ENCODE peak calls at places on chromosomes 2 and 18, in eight cellular contexts. One of them, this sample, is unnamed.
A peak's percentile ranks its signal among the peaks of the same experiment; 100 is the strongest.

GRCh38 chr2:151905963-151906632 is 77.9 kb upstream of the ARL5A start:
- DNase-seq in IMR-90: no peak
- DNase-seq in MM.1S: no peak
- DNase-seq in right lobe of liver: no peak
- DNase-seq in RWPE2: no peak
- DNase-seq in CD8-positive, alpha-beta memory T cell: no peak
- DNase-seq in kidney: no peak
- DNase-seq in small intestine: no peak
- DNase-seq in this sample: no peak

GRCh38 chr2:42129487-42129852 is 39.7 kb upstream of the EML4 start:
- DNase-seq in IMR-90: no peak
- DNase-seq in RWPE2: no peak
- DNase-seq in CD8-positive, alpha-beta memory T cell: no peak
- DNase-seq in kidney: no peak
- DNase-seq in small intestine: no peak
- DNase-seq in right lobe of liver: no peak
- DNase-seq in MM.1S: no peak
- DNase-seq in this sample: no peak

GRCh38 chr2:158394453-158394852 is 62.1 kb downstream of the CCDC148 start:
- DNase-seq in right lobe of liver: no peak
- DNase-seq in RWPE2: no peak
- DNase-seq in MM.1S: no peak
- DNase-seq in kidney: no peak
- DNase-seq in IMR-90: no peak
- DNase-seq in small intestine: no peak
- DNase-seq in CD8-positive, alpha-beta memory T cell: no peak
- DNase-seq in this sample: no peak

GRCh38 chr2:121662651-121663050 is 13.4 kb upstream of the CLASP1 start:
- DNase-seq in kidney: no peak
- DNase-seq in CD8-positive, alpha-beta memory T cell: no peak
- DNase-seq in RWPE2: no peak
- DNase-seq in MM.1S: no peak
- DNase-seq in IMR-90: peak; percentile 60
- DNase-seq in right lobe of liver: no peak
- DNase-seq in small intestine: no peak
- DNase-seq in this sample: no peak

GRCh38 chr2:148617219-148617618 is 27.3 kb upstream of the EPC2 start:
- DNase-seq in CD8-positive, alpha-beta memory T cell: no peak
- DNase-seq in RWPE2: no peak
- DNase-seq in IMR-90: no peak
- DNase-seq in right lobe of liver: no peak
- DNase-seq in small intestine: no peak
- DNase-seq in kidney: no peak
- DNase-seq in MM.1S: no peak
- DNase-seq in this sample: no peak

GRCh38 chr2:211035548-211036185 is 479.3 kb downstream of the CPS1 start:
- DNase-seq in IMR-90: peak; percentile 4
- DNase-seq in MM.1S: peak; percentile 48
- DNase-seq in RWPE2: no peak
- DNase-seq in kidney: no peak
- DNase-seq in CD8-positive, alpha-beta memory T cell: no peak
- DNase-seq in right lobe of liver: no peak
- DNase-seq in small intestine: peak; percentile 43
- DNase-seq in this sample: peak; percentile 9

GRCh38 chr2:86017901-86018896 is 87.5 kb downstream of the POLR1A start:
- DNase-seq in MM.1S: no peak
- DNase-seq in small intestine: no peak
- DNase-seq in kidney: peak; percentile 95
- DNase-seq in CD8-positive, alpha-beta memory T cell: peak; percentile 46
- DNase-seq in right lobe of liver: peak; percentile 57
- DNase-seq in IMR-90: peak; percentile 47
- DNase-seq in RWPE2: peak; percentile 79
- DNase-seq in this sample: no peak

GRCh38 chr2:71941731-71942575 is 205.7 kb downstream of the CYP26B1 start:
- DNase-seq in kidney: no peak
- DNase-seq in small intestine: no peak
- DNase-seq in CD8-positive, alpha-beta memory T cell: no peak
- DNase-seq in MM.1S: no peak
- DNase-seq in right lobe of liver: no peak
- DNase-seq in IMR-90: no peak
- DNase-seq in RWPE2: no peak
- DNase-seq in this sample: no peak

GRCh38 chr2:160499865-160500264 is 6.3 kb upstream of the RBMS1 start:
- DNase-seq in kidney: no peak
- DNase-seq in small intestine: no peak
- DNase-seq in RWPE2: no peak
- DNase-seq in MM.1S: no peak
- DNase-seq in IMR-90: no peak
- DNase-seq in CD8-positive, alpha-beta memory T cell: no peak
- DNase-seq in right lobe of liver: no peak
- DNase-seq in this sample: no peak

GRCh38 chr18:75170022-75170789 is 38.7 kb downstream of the PTGR3 start:
- DNase-seq in MM.1S: no peak
- DNase-seq in CD8-positive, alpha-beta memory T cell: no peak
- DNase-seq in kidney: no peak
- DNase-seq in right lobe of liver: no peak
- DNase-seq in RWPE2: no peak
- DNase-seq in small intestine: no peak
- DNase-seq in IMR-90: no peak
- DNase-seq in this sample: no peak

GRCh38 chr2:56666758-56667157 is 483.0 kb downstream of the CCDC85A start:
- DNase-seq in IMR-90: no peak
- DNase-seq in CD8-positive, alpha-beta memory T cell: no peak
- DNase-seq in RWPE2: no peak
- DNase-seq in small intestine: no peak
- DNase-seq in kidney: no peak
- DNase-seq in right lobe of liver: no peak
- DNase-seq in MM.1S: no peak
- DNase-seq in this sample: no peak

GRCh38 chr18:78819926-78820834 is 159.4 kb upstream of the SALL3 start:
- DNase-seq in CD8-positive, alpha-beta memory T cell: no peak
- DNase-seq in small intestine: no peak
- DNase-seq in MM.1S: no peak
- DNase-seq in IMR-90: no peak
- DNase-seq in RWPE2: no peak
- DNase-seq in kidney: no peak
- DNase-seq in right lobe of liver: no peak
- DNase-seq in this sample: no peak

GRCh38 chr2:195319112-195319460 is 337.9 kb upstream of the SLC39A10 start:
- DNase-seq in RWPE2: peak; percentile 66
- DNase-seq in CD8-positive, alpha-beta memory T cell: no peak
- DNase-seq in small intestine: no peak
- DNase-seq in IMR-90: peak; percentile 75
- DNase-seq in right lobe of liver: no peak
- DNase-seq in kidney: no peak
- DNase-seq in MM.1S: no peak
- DNase-seq in this sample: no peak

GRCh38 chr2:122519806-122520205 is 764.4 kb downstream of the TSN start:
- DNase-seq in MM.1S: no peak
- DNase-seq in kidney: no peak
- DNase-seq in right lobe of liver: no peak
- DNase-seq in RWPE2: no peak
- DNase-seq in CD8-positive, alpha-beta memory T cell: no peak
- DNase-seq in IMR-90: no peak
- DNase-seq in small intestine: no peak
- DNase-seq in this sample: no peak

GRCh38 chr2:214550774-214551173 is 139.9 kb downstream of the VWC2L start:
- DNase-seq in kidney: no peak
- DNase-seq in right lobe of liver: no peak
- DNase-seq in CD8-positive, alpha-beta memory T cell: no peak
- DNase-seq in RWPE2: no peak
- DNase-seq in IMR-90: peak; percentile 18
- DNase-seq in small intestine: no peak
- DNase-seq in MM.1S: no peak
- DNase-seq in this sample: no peak

GRCh38 chr2:42001696-42002331 is 46.0 kb upstream of the PKDCC start:
- DNase-seq in RWPE2: no peak
- DNase-seq in IMR-90: no peak
- DNase-seq in CD8-positive, alpha-beta memory T cell: no peak
- DNase-seq in kidney: no peak
- DNase-seq in right lobe of liver: no peak
- DNase-seq in small intestine: no peak
- DNase-seq in MM.1S: no peak
- DNase-seq in this sample: no peak

GRCh38 chr2:172181840-172182239 is 79.1 kb upstream of the DLX2 start:
- DNase-seq in kidney: no peak
- DNase-seq in RWPE2: no peak
- DNase-seq in IMR-90: peak; percentile 21
- DNase-seq in right lobe of liver: no peak
- DNase-seq in MM.1S: no peak
- DNase-seq in small intestine: peak; percentile 75
- DNase-seq in CD8-positive, alpha-beta memory T cell: no peak
- DNase-seq in this sample: no peak

GRCh38 chr2:176176233-176176632 is 12.2 kb upstream of the HOXD1 start:
- DNase-seq in CD8-positive, alpha-beta memory T cell: no peak
- DNase-seq in right lobe of liver: no peak
- DNase-seq in kidney: no peak
- DNase-seq in MM.1S: no peak
- DNase-seq in small intestine: no peak
- DNase-seq in IMR-90: no peak
- DNase-seq in RWPE2: no peak
- DNase-seq in this sample: no peak

DNA sequence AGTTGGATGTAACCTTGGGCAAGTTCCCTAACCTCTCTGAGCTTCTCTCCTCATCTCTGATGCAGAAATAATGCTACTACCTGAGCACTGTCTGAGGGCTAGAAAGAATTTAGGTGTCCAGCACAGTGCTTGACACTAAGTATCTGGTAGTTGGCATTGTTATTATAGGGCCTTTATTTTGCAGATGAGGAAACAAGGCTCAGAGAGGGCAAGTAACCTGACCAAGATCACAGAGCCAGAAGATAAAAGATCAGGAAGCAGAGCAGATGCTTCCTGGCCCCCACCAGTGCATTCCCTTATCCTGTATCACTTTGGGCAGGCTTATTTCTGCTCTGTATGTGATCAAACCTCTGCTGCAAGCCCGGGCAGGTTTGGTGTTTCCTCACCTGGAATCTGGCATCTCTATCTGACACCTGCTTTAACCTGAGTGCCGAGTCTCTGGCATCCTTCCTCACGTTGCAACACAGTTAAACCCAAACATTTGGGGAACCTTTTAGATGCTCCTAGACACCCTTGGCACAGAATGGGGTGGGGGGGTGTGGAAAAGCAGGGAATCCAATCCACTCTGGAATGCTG is 69.9 kb downstream of the PLB1 start:
- DNase-seq in IMR-90: no peak
- DNase-seq in kidney: no peak
- DNase-seq in MM.1S: no peak
- DNase-seq in small intestine: no peak
- DNase-seq in right lobe of liver: no peak
- DNase-seq in RWPE2: peak; percentile 89
- DNase-seq in CD8-positive, alpha-beta memory T cell: no peak
- DNase-seq in this sample: no peak
- H3K4me3 ChIP-seq in IMR-90: no peak overlapping the region
- H3K4me3 ChIP-seq in kidney: peak overlapping the region; percentile 68
- H3K4me3 ChIP-seq in MM.1S: no peak overlapping the region
- H3K4me3 ChIP-seq in small intestine: no peak overlapping the region
- H3K4me3 ChIP-seq in right lobe of liver: no peak overlapping the region
- H3K4me3 ChIP-seq in RWPE2: peak overlapping the region; percentile 29
- H3K4me3 ChIP-seq in CD8-positive, alpha-beta memory T cell: no peak overlapping the region
- H3K4me3 ChIP-seq in this sample: peak overlapping the region; percentile 77

GRCh38 chr2:179883407-179883806 is 22.0 kb upstream of the ZNF385B start:
- DNase-seq in MM.1S: no peak
- DNase-seq in right lobe of liver: no peak
- DNase-seq in IMR-90: no peak
- DNase-seq in kidney: no peak
- DNase-seq in RWPE2: no peak
- DNase-seq in small intestine: no peak
- DNase-seq in CD8-positive, alpha-beta memory T cell: no peak
- DNase-seq in this sample: no peak

GRCh38 chr2:179884193-179884592 is 22.8 kb upstream of the ZNF385B start:
- DNase-seq in kidney: no peak
- DNase-seq in MM.1S: no peak
- DNase-seq in RWPE2: no peak
- DNase-seq in IMR-90: no peak
- DNase-seq in right lobe of liver: no peak
- DNase-seq in CD8-positive, alpha-beta memory T cell: no peak
- DNase-seq in small intestine: no peak
- DNase-seq in this sample: no peak
- H3K4me1 ChIP-seq in kidney: no peaks in the 10 kb centered on the region
- H3K4me1 ChIP-seq in MM.1S: no peaks in the 10 kb centered on the region
- H3K4me1 ChIP-seq in RWPE2: no peaks in the 10 kb centered on the region
- H3K4me1 ChIP-seq in IMR-90: no peaks in the 10 kb centered on the region
- H3K4me1 ChIP-seq in right lobe of liver: no peaks in the 10 kb centered on the region
- H3K4me1 ChIP-seq in CD8-positive, alpha-beta memory T cell: no peaks in the 10 kb centered on the region
- H3K4me1 ChIP-seq in small intestine: no peaks in the 10 kb centered on the region
- H3K4me1 ChIP-seq in this sample: no peaks in the 10 kb centered on the region

GRCh38 chr18:7447629-7448028 is 119.5 kb upstream of the PTPRM start:
- DNase-seq in IMR-90: no peak
- DNase-seq in small intestine: no peak
- DNase-seq in MM.1S: no peak
- DNase-seq in kidney: no peak
- DNase-seq in RWPE2: no peak
- DNase-seq in CD8-positive, alpha-beta memory T cell: no peak
- DNase-seq in right lobe of liver: no peak
- DNase-seq in this sample: no peak
- H3K4me3 ChIP-seq in IMR-90: no peak overlapping the region
- H3K4me3 ChIP-seq in small intestine: no peak overlapping the region
- H3K4me3 ChIP-seq in MM.1S: no peak overlapping the region
- H3K4me3 ChIP-seq in kidney: no peak overlapping the region
- H3K4me3 ChIP-seq in RWPE2: no peak overlapping the region
- H3K4me3 ChIP-seq in CD8-positive, alpha-beta memory T cell: no peak overlapping the region
- H3K4me3 ChIP-seq in right lobe of liver: no peak overlapping the region
- H3K4me3 ChIP-seq in this sample: no peak overlapping the region

DNA sequence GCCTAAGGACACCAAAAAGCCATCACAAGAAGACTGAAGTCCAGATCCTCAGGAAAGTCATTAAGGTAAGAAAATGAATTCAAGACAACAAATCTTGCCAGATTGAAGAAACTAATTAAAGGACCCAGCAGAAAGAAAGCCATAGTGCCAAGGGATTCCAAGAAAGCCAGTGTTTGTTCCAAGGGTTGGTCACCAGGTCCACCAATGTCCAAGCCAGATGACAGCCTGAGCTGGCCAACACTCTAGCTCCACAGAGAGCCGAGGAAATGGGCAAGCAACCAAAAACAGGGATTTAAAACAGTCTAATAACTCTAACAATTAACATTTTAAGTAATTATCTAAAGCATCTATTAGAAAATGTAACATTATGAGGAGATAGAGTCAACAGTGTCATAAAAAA is 49.2 kb downstream of the DNER start:
- DNase-seq in kidney: no peak
- DNase-seq in RWPE2: no peak
- DNase-seq in small intestine: no peak
- DNase-seq in CD8-positive, alpha-beta memory T cell: no peak
- DNase-seq in right lobe of liver: no peak
- DNase-seq in IMR-90: no peak
- DNase-seq in MM.1S: no peak
- DNase-seq in this sample: no peak
- H3K4me1 ChIP-seq in kidney: no peaks in the 10 kb centered on the region
- H3K4me1 ChIP-seq in RWPE2: peaks cover 5% of the 10 kb centered on the region
- H3K4me1 ChIP-seq in small intestine: no peaks in the 10 kb centered on the region
- H3K4me1 ChIP-seq in CD8-positive, alpha-beta memory T cell: no peaks in the 10 kb centered on the region
- H3K4me1 ChIP-seq in right lobe of liver: no peaks in the 10 kb centered on the region
- H3K4me1 ChIP-seq in IMR-90: no peaks in the 10 kb centered on the region
- H3K4me1 ChIP-seq in MM.1S: no peaks in the 10 kb centered on the region
- H3K4me1 ChIP-seq in this sample: no peaks in the 10 kb centered on the region

GRCh38 chr2:11923935-11924334 is 177.5 kb downstream of the LPIN1 start:
- DNase-seq in small intestine: no peak
- DNase-seq in RWPE2: no peak
- DNase-seq in right lobe of liver: no peak
- DNase-seq in CD8-positive, alpha-beta memory T cell: no peak
- DNase-seq in MM.1S: no peak
- DNase-seq in kidney: no peak
- DNase-seq in IMR-90: no peak
- DNase-seq in this sample: no peak
- H3K4me3 ChIP-seq in small intestine: no peak overlapping the region
- H3K4me3 ChIP-seq in RWPE2: no peak overlapping the region
- H3K4me3 ChIP-seq in right lobe of liver: no peak overlapping the region
- H3K4me3 ChIP-seq in CD8-positive, alpha-beta memory T cell: no peak overlapping the region
- H3K4me3 ChIP-seq in MM.1S: no peak overlapping the region
- H3K4me3 ChIP-seq in kidney: no peak overlapping the region
- H3K4me3 ChIP-seq in IMR-90: no peak overlapping the region
- H3K4me3 ChIP-seq in this sample: no peak overlapping the region

This sample was measured in CD4-positive, CD25-positive, alpha-beta regulatory T cell.